ENCODE peak calls at places on chromosomes 5 and 9, in nine cellular contexts. One of them, this sample, is unnamed.

GRCh38 chr9:27125030-27125429 is 16.0 kb downstream of the TEK start:
- DNase-seq in neuronal stem cell: no peak
- DNase-seq in IMR-90: peak; percentile 99
- DNase-seq in tibial artery: no peak
- DNase-seq in hepatocyte: peak; percentile 62
- DNase-seq in choroid plexus epithelial cell: peak; percentile 96
- DNase-seq in cardiac muscle cell: no peak
- DNase-seq in cardiac fibroblast: peak; percentile 98
- DNase-seq in Peyer's patch: no peak
- DNase-seq in this sample: peak; percentile 96

GRCh38 chr5:143543358-143544255 is 140.1 kb upstream of the NR3C1 start:
- DNase-seq in neuronal stem cell: no peak
- DNase-seq in IMR-90: peak; percentile 76
- DNase-seq in tibial artery: no peak
- DNase-seq in hepatocyte: no peak
- DNase-seq in choroid plexus epithelial cell: peak; percentile 59
- DNase-seq in cardiac muscle cell: no peak
- DNase-seq in cardiac fibroblast: peak; percentile 60
- DNase-seq in Peyer's patch: no peak
- DNase-seq in this sample: no peak

GRCh38 chr5:179129607-179130071 is 69.5 kb downstream of the ZNF354C start:
- DNase-seq in neuronal stem cell: no peak
- DNase-seq in IMR-90: no peak
- DNase-seq in tibial artery: no peak
- DNase-seq in hepatocyte: no peak
- DNase-seq in choroid plexus epithelial cell: no peak
- DNase-seq in cardiac muscle cell: no peak
- DNase-seq in cardiac fibroblast: no peak
- DNase-seq in Peyer's patch: no peak
- DNase-seq in this sample: no peak

GRCh38 chr5:64682608-64683007 is 7.7 kb upstream of the SHISAL2B start:
- DNase-seq in neuronal stem cell: no peak
- DNase-seq in IMR-90: no peak
- DNase-seq in tibial artery: no peak
- DNase-seq in hepatocyte: no peak
- DNase-seq in choroid plexus epithelial cell: no peak
- DNase-seq in cardiac muscle cell: peak; percentile 10
- DNase-seq in cardiac fibroblast: no peak
- DNase-seq in Peyer's patch: no peak
- DNase-seq in this sample: no peak

GRCh38 chr5:172800088-172800551 is 29.1 kb upstream of the DUSP1 start:
- DNase-seq in neuronal stem cell: no peak
- DNase-seq in IMR-90: peak; percentile 98
- DNase-seq in tibial artery: peak; percentile 77
- DNase-seq in hepatocyte: peak; percentile 54
- DNase-seq in choroid plexus epithelial cell: peak; percentile 99
- DNase-seq in cardiac muscle cell: no peak
- DNase-seq in cardiac fibroblast: peak; percentile 99
- DNase-seq in Peyer's patch: peak; percentile 20
- DNase-seq in this sample: peak; percentile 95

GRCh38 chr9:101566904-101567724 is 27.7 kb downstream of the PPP3R2 start:
- DNase-seq in neuronal stem cell: no peak
- DNase-seq in IMR-90: peak; percentile 68
- DNase-seq in tibial artery: no peak
- DNase-seq in hepatocyte: peak; percentile 29
- DNase-seq in choroid plexus epithelial cell: peak; percentile 81
- DNase-seq in cardiac muscle cell: no peak
- DNase-seq in cardiac fibroblast: peak; percentile 64
- DNase-seq in Peyer's patch: no peak
- DNase-seq in this sample: no peak

GRCh38 chr5:115342593-115343377 is 46.3 kb upstream of the CCDC112 start:
- DNase-seq in neuronal stem cell: no peak
- DNase-seq in IMR-90: no peak
- DNase-seq in tibial artery: no peak
- DNase-seq in hepatocyte: no peak
- DNase-seq in choroid plexus epithelial cell: peak; percentile 45
- DNase-seq in cardiac muscle cell: no peak
- DNase-seq in cardiac fibroblast: no peak
- DNase-seq in Peyer's patch: no peak
- DNase-seq in this sample: no peak

GRCh38 chr9:113992276-113992951 is 85.7 kb downstream of the AMBP start:
- DNase-seq in neuronal stem cell: no peak
- DNase-seq in IMR-90: no peak
- DNase-seq in tibial artery: peak; percentile 56
- DNase-seq in hepatocyte: no peak
- DNase-seq in choroid plexus epithelial cell: no peak
- DNase-seq in cardiac muscle cell: no peak
- DNase-seq in cardiac fibroblast: no peak
- DNase-seq in Peyer's patch: no peak
- DNase-seq in this sample: no peak

GRCh38 chr5:135821061-135821781 is 13.2 kb upstream of the SLC25A48 start:
- DNase-seq in neuronal stem cell: no peak
- DNase-seq in IMR-90: no peak
- DNase-seq in tibial artery: no peak
- DNase-seq in hepatocyte: no peak
- DNase-seq in choroid plexus epithelial cell: no peak
- DNase-seq in cardiac muscle cell: no peak
- DNase-seq in cardiac fibroblast: no peak
- DNase-seq in Peyer's patch: no peak
- DNase-seq in this sample: no peak

GRCh38 chr5:104977530-104977929 is 1414.9 kb upstream of the NUDT12 start:
- DNase-seq in neuronal stem cell: no peak
- DNase-seq in IMR-90: no peak
- DNase-seq in tibial artery: no peak
- DNase-seq in hepatocyte: peak; percentile 22
- DNase-seq in choroid plexus epithelial cell: no peak
- DNase-seq in cardiac muscle cell: no peak
- DNase-seq in cardiac fibroblast: no peak
- DNase-seq in Peyer's patch: no peak
- DNase-seq in this sample: no peak

GRCh38 chr9:77726289-77726688 is 78.2 kb upstream of the GNA14 start:
- DNase-seq in neuronal stem cell: no peak
- DNase-seq in IMR-90: peak; percentile 45
- DNase-seq in tibial artery: no peak
- DNase-seq in hepatocyte: no peak
- DNase-seq in choroid plexus epithelial cell: no peak
- DNase-seq in cardiac muscle cell: no peak
- DNase-seq in cardiac fibroblast: no peak
- DNase-seq in Peyer's patch: no peak
- DNase-seq in this sample: no peak

GRCh38 chr5:135632806-135633205 is 54.0 kb upstream of the CXCL14 start:
- DNase-seq in neuronal stem cell: no peak
- DNase-seq in IMR-90: no peak
- DNase-seq in tibial artery: no peak
- DNase-seq in hepatocyte: no peak
- DNase-seq in choroid plexus epithelial cell: no peak
- DNase-seq in cardiac muscle cell: peak; percentile 49
- DNase-seq in cardiac fibroblast: no peak
- DNase-seq in Peyer's patch: no peak
- DNase-seq in this sample: no peak

GRCh38 chr5:167652690-167653089 is 638.8 kb upstream of the WWC1 start:
- DNase-seq in neuronal stem cell: no peak
- DNase-seq in IMR-90: peak; percentile 42
- DNase-seq in tibial artery: no peak
- DNase-seq in hepatocyte: no peak
- DNase-seq in choroid plexus epithelial cell: peak; percentile 50
- DNase-seq in cardiac muscle cell: no peak
- DNase-seq in cardiac fibroblast: peak; percentile 44
- DNase-seq in Peyer's patch: no peak
- DNase-seq in this sample: no peak

GRCh38 chr5:31225118-31225517 is 31.6 kb downstream of the CDH6 start:
- DNase-seq in neuronal stem cell: no peak
- DNase-seq in IMR-90: peak; percentile 98
- DNase-seq in tibial artery: no peak
- DNase-seq in hepatocyte: no peak
- DNase-seq in choroid plexus epithelial cell: peak; percentile 76
- DNase-seq in cardiac muscle cell: no peak
- DNase-seq in cardiac fibroblast: peak; percentile 94
- DNase-seq in Peyer's patch: no peak
- DNase-seq in this sample: no peak

GRCh38 chr5:164235176-164235914 is 729.9 kb downstream of the MAT2B start:
- DNase-seq in neuronal stem cell: no peak
- DNase-seq in IMR-90: peak; percentile 79
- DNase-seq in tibial artery: no peak
- DNase-seq in hepatocyte: peak; percentile 17
- DNase-seq in choroid plexus epithelial cell: peak; percentile 91
- DNase-seq in cardiac muscle cell: no peak
- DNase-seq in cardiac fibroblast: peak; percentile 97
- DNase-seq in Peyer's patch: no peak
- DNase-seq in this sample: peak; percentile 80

GRCh38 chr5:3197699-3198098 is 397.9 kb upstream of the IRX1 start:
- DNase-seq in neuronal stem cell: peak; percentile 68
- DNase-seq in IMR-90: no peak
- DNase-seq in tibial artery: no peak
- DNase-seq in hepatocyte: peak; percentile 48
- DNase-seq in choroid plexus epithelial cell: no peak
- DNase-seq in cardiac muscle cell: peak; percentile 75
- DNase-seq in cardiac fibroblast: no peak
- DNase-seq in Peyer's patch: no peak
- DNase-seq in this sample: no peak

GRCh38 chr9:99881769-99882168 is 24.7 kb upstream of the STX17 start:
- DNase-seq in neuronal stem cell: no peak
- DNase-seq in IMR-90: no peak
- DNase-seq in tibial artery: no peak
- DNase-seq in hepatocyte: no peak
- DNase-seq in choroid plexus epithelial cell: no peak
- DNase-seq in cardiac muscle cell: no peak
- DNase-seq in cardiac fibroblast: no peak
- DNase-seq in Peyer's patch: no peak
- DNase-seq in this sample: no peak

GRCh38 chr5:59565551-59565950 is 328.0 kb downstream of the PDE4D start:
- DNase-seq in neuronal stem cell: no peak
- DNase-seq in IMR-90: no peak
- DNase-seq in tibial artery: no peak
- DNase-seq in hepatocyte: no peak
- DNase-seq in choroid plexus epithelial cell: no peak
- DNase-seq in cardiac muscle cell: no peak
- DNase-seq in cardiac fibroblast: no peak
- DNase-seq in Peyer's patch: no peak
- DNase-seq in this sample: no peak

GRCh38 chr5:177365845-177366527 is 8.3 kb downstream of the RGS14 start:
- DNase-seq in neuronal stem cell: no peak
- DNase-seq in IMR-90: no peak
- DNase-seq in tibial artery: no peak
- DNase-seq in hepatocyte: no peak
- DNase-seq in choroid plexus epithelial cell: no peak
- DNase-seq in cardiac muscle cell: no peak
- DNase-seq in cardiac fibroblast: no peak
- DNase-seq in Peyer's patch: no peak
- DNase-seq in this sample: no peak

GRCh38 chr5:177367981-177368960 is 10.5 kb downstream of the RGS14 start:
- DNase-seq in neuronal stem cell: no peak
- DNase-seq in IMR-90: no peak
- DNase-seq in tibial artery: no peak
- DNase-seq in hepatocyte: no peak
- DNase-seq in choroid plexus epithelial cell: no peak
- DNase-seq in cardiac muscle cell: no peak
- DNase-seq in cardiac fibroblast: no peak
- DNase-seq in Peyer's patch: no peak
- DNase-seq in this sample: no peak

GRCh38 chr5:177367323-177367848 is 9.7 kb downstream of the RGS14 start:
- DNase-seq in neuronal stem cell: no peak
- DNase-seq in IMR-90: no peak
- DNase-seq in tibial artery: no peak
- DNase-seq in hepatocyte: no peak
- DNase-seq in choroid plexus epithelial cell: no peak
- DNase-seq in cardiac muscle cell: no peak
- DNase-seq in cardiac fibroblast: no peak
- DNase-seq in Peyer's patch: no peak
- DNase-seq in this sample: no peak

GRCh38 chr5:177364159-177364962 is 6.6 kb downstream of the RGS14 start:
- DNase-seq in neuronal stem cell: no peak
- DNase-seq in IMR-90: no peak
- DNase-seq in tibial artery: no peak
- DNase-seq in hepatocyte: no peak
- DNase-seq in choroid plexus epithelial cell: no peak
- DNase-seq in cardiac muscle cell: no peak
- DNase-seq in cardiac fibroblast: no peak
- DNase-seq in Peyer's patch: no peak
- DNase-seq in this sample: no peak

GRCh38 chr5:177366528-177367322 is 9.0 kb downstream of the RGS14 start:
- DNase-seq in neuronal stem cell: peak; percentile 87
- DNase-seq in IMR-90: peak; percentile 68
- DNase-seq in tibial artery: peak; percentile 86
- DNase-seq in hepatocyte: peak; percentile 97
- DNase-seq in choroid plexus epithelial cell: peak; percentile 86
- DNase-seq in cardiac muscle cell: peak; percentile 94
- DNase-seq in cardiac fibroblast: peak; percentile 75
- DNase-seq in Peyer's patch: peak; percentile 42
- DNase-seq in this sample: peak; percentile 45
- H3K4me3 ChIP-seq in neuronal stem cell: peak overlapping the region; percentile 75
- H3K4me3 ChIP-seq in IMR-90: peak overlapping the region; percentile 33
- H3K4me3 ChIP-seq in tibial artery: peak overlapping the region; percentile 53
- H3K4me3 ChIP-seq in hepatocyte: peak overlapping the region; percentile 31
- H3K4me3 ChIP-seq in choroid plexus epithelial cell: peak overlapping the region; percentile 60
- H3K4me3 ChIP-seq in cardiac muscle cell: peak overlapping the region; percentile 30
- H3K4me3 ChIP-seq in cardiac fibroblast: peak overlapping the region; percentile 44
- H3K4me3 ChIP-seq in Peyer's patch: peak overlapping the region; percentile 16
- H3K4me3 ChIP-seq in this sample: peak overlapping the region; percentile 47

GRCh38 chr9:81497096-81497495 is 192.3 kb downstream of the TLE1 start:
- DNase-seq in neuronal stem cell: no peak
- DNase-seq in IMR-90: peak; percentile 56
- DNase-seq in tibial artery: no peak
- DNase-seq in hepatocyte: peak; percentile 8
- DNase-seq in choroid plexus epithelial cell: no peak
- DNase-seq in cardiac muscle cell: no peak
- DNase-seq in cardiac fibroblast: peak; percentile 42
- DNase-seq in Peyer's patch: no peak
- DNase-seq in this sample: no peak
- H3K4me3 ChIP-seq in neuronal stem cell: no peak overlapping the region
- H3K4me3 ChIP-seq in IMR-90: no peak overlapping the region
- H3K4me3 ChIP-seq in tibial artery: no peak overlapping the region
- H3K4me3 ChIP-seq in hepatocyte: no peak overlapping the region
- H3K4me3 ChIP-seq in choroid plexus epithelial cell: no peak overlapping the region
- H3K4me3 ChIP-seq in cardiac muscle cell: no peak overlapping the region
- H3K4me3 ChIP-seq in cardiac fibroblast: no peak overlapping the region
- H3K4me3 ChIP-seq in Peyer's patch: no peak overlapping the region
- H3K4me3 ChIP-seq in this sample: no peak overlapping the region

DNA sequence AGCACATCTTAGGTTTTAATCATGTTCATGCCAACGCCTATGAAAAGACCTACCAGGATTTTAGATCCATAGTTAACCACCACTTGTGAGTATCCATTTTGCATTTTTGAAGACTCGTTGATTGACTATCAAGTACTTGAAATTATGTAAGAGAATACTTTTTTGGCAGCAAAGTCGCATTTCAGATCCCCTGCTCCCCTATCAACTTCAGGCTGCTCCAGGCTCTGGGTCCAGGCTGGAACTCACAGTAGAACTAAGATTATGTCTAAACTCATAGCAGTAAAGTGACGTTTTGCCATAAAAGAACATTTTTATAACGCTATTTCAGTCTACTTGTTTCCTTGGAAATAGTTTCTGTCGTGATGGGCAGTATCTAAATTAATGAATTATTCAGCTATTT is 267.7 kb downstream of the FANCC start:
- DNase-seq in neuronal stem cell: no peak
- DNase-seq in IMR-90: no peak
- DNase-seq in tibial artery: no peak
- DNase-seq in hepatocyte: no peak
- DNase-seq in choroid plexus epithelial cell: no peak
- DNase-seq in cardiac muscle cell: no peak
- DNase-seq in cardiac fibroblast: no peak
- DNase-seq in Peyer's patch: no peak
- DNase-seq in this sample: no peak
- H3K4me3 ChIP-seq in neuronal stem cell: no peak overlapping the region
- H3K4me3 ChIP-seq in IMR-90: peak overlapping the region; percentile 55
- H3K4me3 ChIP-seq in tibial artery: peak overlapping the region; percentile 55
- H3K4me3 ChIP-seq in hepatocyte: peak overlapping the region; percentile 73
- H3K4me3 ChIP-seq in choroid plexus epithelial cell: no peak overlapping the region
- H3K4me3 ChIP-seq in cardiac muscle cell: peak overlapping the region; percentile 33
- H3K4me3 ChIP-seq in cardiac fibroblast: peak overlapping the region; percentile 0
- H3K4me3 ChIP-seq in Peyer's patch: no peak overlapping the region
- H3K4me3 ChIP-seq in this sample: peak overlapping the region; percentile 1

GRCh38 chr9:1044643-1045042 is 5.5 kb upstream of the DMRT2 start:
- DNase-seq in neuronal stem cell: no peak
- DNase-seq in IMR-90: no peak
- DNase-seq in tibial artery: peak; percentile 48
- DNase-seq in hepatocyte: no peak
- DNase-seq in choroid plexus epithelial cell: no peak
- DNase-seq in cardiac muscle cell: no peak
- DNase-seq in cardiac fibroblast: no peak
- DNase-seq in Peyer's patch: no peak
- DNase-seq in this sample: no peak
- H3K4me3 ChIP-seq in neuronal stem cell: no peak overlapping the region
- H3K4me3 ChIP-seq in IMR-90: no peak overlapping the region
- H3K4me3 ChIP-seq in tibial artery: no peak overlapping the region
- H3K4me3 ChIP-seq in hepatocyte: no peak overlapping the region
- H3K4me3 ChIP-seq in choroid plexus epithelial cell: no peak overlapping the region
- H3K4me3 ChIP-seq in cardiac muscle cell: no peak overlapping the region
- H3K4me3 ChIP-seq in cardiac fibroblast: no peak overlapping the region
- H3K4me3 ChIP-seq in Peyer's patch: no peak overlapping the region
- H3K4me3 ChIP-seq in this sample: no peak overlapping the region